ENCODE peak calls at places on chromosomes 3 and 15, in seven cellular contexts. N, H, U, S, Z, R and A are unnamed samples.

GRCh38 chr3:87145553-87145952 is 81.6 kb upstream of the CHMP2B start:
- DNase-seq in N (peak), H (peak), U (no peak), S (no peak), Z (peak), R (peak), A (peak)

GRCh38 chr3:120649735-120650705 is 32.0 kb downstream of the HGD start:
- DNase-seq in N (no peak), H (no peak), U (no peak), S (no peak), Z (no peak), R (no peak), A (no peak)

GRCh38 chr15:66765478-66766281 is 63.6 kb downstream of the SMAD6 start:
- DNase-seq in N (no peak), H (peak), U (no peak), S (peak), Z (no peak), R (no peak), A (no peak)

GRCh38 chr3:169278092-169278491 is 385.4 kb downstream of the MECOM start:
- DNase-seq in N (no peak), H (no peak), U (no peak), S (no peak), Z (no peak), R (no peak), A (no peak)

GRCh38 chr3:17749281-17749680 is 6.8 kb upstream of the TBC1D5 start:
- DNase-seq in N (no peak), H (no peak), U (no peak), S (no peak), Z (no peak), R (no peak), A (no peak)

GRCh38 chr15:50814634-50815033 is 49.1 kb upstream of the SPPL2A start:
- DNase-seq in N (no peak), H (no peak), U (no peak), S (no peak), Z (no peak), R (no peak), A (no peak)

GRCh38 chr15:34760909-34761308 is 6.1 kb upstream of the GJD2 start:
- DNase-seq in N (no peak), H (no peak), U (no peak), S (no peak), Z (peak), R (no peak), A (peak)

GRCh38 chr3:57709559-57709958 is 16.7 kb upstream of the DENND6A start:
- DNase-seq in N (no peak), H (no peak), U (no peak), S (no peak), Z (no peak), R (no peak), A (no peak)

GRCh38 chr3:169041677-169042171 is 621.8 kb downstream of the MECOM start:
- DNase-seq in N (peak), H (no peak), U (no peak), S (no peak), Z (no peak), R (no peak), A (peak)

GRCh38 chr3:81545572-81545971 is 215.9 kb downstream of the GBE1 start:
- DNase-seq in N (no peak), H (no peak), U (no peak), S (no peak), Z (no peak), R (no peak), A (no peak)

GRCh38 chr15:96053039-96054021 is 277.2 kb upstream of the NR2F2 start:
- DNase-seq in N (no peak), H (peak), U (no peak), S (no peak), Z (no peak), R (peak), A (peak)

GRCh38 chr3:79491029-79491634 is 276.7 kb downstream of the ROBO1 start:
- DNase-seq in N (no peak), H (no peak), U (no peak), S (no peak), Z (no peak), R (no peak), A (no peak)